ENCODE peak calls at places on chromosomes 4 and X, in four cellular contexts. H is cardiac muscle cell, L is uterus, O is PC-9. P is an unnamed sample.

GRCh38 chr4:59223292-59223941 is 1976.7 kb upstream of the ADGRL3 start:
- DNase-seq in H (no peak), L (no peak), O (no peak), P (no peak)

GRCh38 chrX:23503835-23504539 is 163.3 kb upstream of the PRDX4 start:
- DNase-seq in H (peak; percentile 57), L (no peak), O (peak; percentile 89), P (peak; percentile 68)

GRCh38 chr4:114103908-114104307 is 124.5 kb upstream of the ARSJ start:
- DNase-seq in H (no peak), L (no peak), O (no peak), P (no peak)

GRCh38 chrX:154136627-154137161 is 7.3 kb upstream of the OPN1LW start:
- DNase-seq in H (peak; percentile 81), L (peak; percentile 77), O (peak; percentile 73), P (peak; percentile 64)

GRCh38 chr4:143184503-143185252 is at the start of gene USP38:
- DNase-seq in H (peak; percentile 96), L (peak; percentile 89), O (peak; percentile 89), P (peak; percentile 89)

GRCh38 chr4:7802093-7802726 is 137.5 kb downstream of the AFAP1 start:
- DNase-seq in H (peak; percentile 88), L (peak; percentile 80), O (peak; percentile 73), P (peak; percentile 75)

GRCh38 chr4:176340871-176341685 is 21.3 kb downstream of the SPCS3 start:
- DNase-seq in H (peak; percentile 52), L (no peak), O (no peak), P (no peak)

GRCh38 chr4:183722738-183723560 is 63.9 kb downstream of the TRAPPC11 start:
- DNase-seq in H (peak; percentile 67), L (peak; percentile 45), O (peak; percentile 72), P (peak; percentile 63)

GRCh38 chr4:129110931-129111330 is 15.0 kb downstream of the C4orf33 start:
- DNase-seq in H (no peak), L (no peak), O (no peak), P (no peak)

GRCh38 chrX:50471390-50471789 is 765 bp upstream of the DGKK start:
- DNase-seq in H (peak; percentile 11), L (no peak), O (no peak), P (no peak)

GRCh38 chrX:13646154-13646549 is 6.8 kb upstream of the TCEANC start:
- DNase-seq in H (peak; percentile 70), L (peak; percentile 55), O (peak; percentile 23), P (peak; percentile 39)

GRCh38 chr4:85556293-85556692 is 81.3 kb downstream of the ARHGAP24 start:
- DNase-seq in H (no peak), L (no peak), O (no peak), P (no peak)

GRCh38 chr4:142036795-142037583 is 400.6 kb downstream of the IL15 start:
- DNase-seq in H (no peak), L (no peak), O (no peak), P (no peak)

GRCh38 chr4:166924456-166924855 is 309.8 kb downstream of the SPOCK3 start:
- DNase-seq in H (no peak), L (no peak), O (no peak), P (no peak)

GRCh38 chrX:54357414-54358377 is at the start of gene WNK3:
- DNase-seq in H (peak; percentile 88), L (peak; percentile 76), O (peak; percentile 1), P (peak; percentile 71)

GRCh38 chr4:154545689-154546088 is 4.5 kb downstream of the PLRG1 start:
- DNase-seq in H (no peak), L (no peak), O (no peak), P (no peak)

GRCh38 chr4:34105311-34105710 is 2139.0 kb downstream of the ARAP2 start:
- DNase-seq in H (no peak), L (no peak), O (no peak), P (no peak)

GRCh38 chrX:100447563-100448397 is 37.7 kb upstream of the PCDH19 start:
- DNase-seq in H (peak; percentile 77), L (peak; percentile 34), O (peak; percentile 28), P (peak; percentile 16)

GRCh38 chr4:17398035-17398434 is 113.9 kb downstream of the QDPR start:
- DNase-seq in H (no peak), L (no peak), O (no peak), P (no peak)

GRCh38 chr4:147596377-147596776 is 20.8 kb upstream of the TMEM184C start:
- DNase-seq in H (no peak), L (no peak), O (no peak), P (no peak)

GRCh38 chr4:71694946-71695345 is 88.9 kb downstream of the GC start:
- DNase-seq in H (no peak), L (no peak), O (no peak), P (no peak)

GRCh38 chrX:107741318-107741813 is 34.2 kb downstream of the TSC22D3 start:
- DNase-seq in H (no peak), L (no peak), O (no peak), P (no peak)

GRCh38 chr4:6573986-6574746 is 823 bp upstream of the MAN2B2 start:
- DNase-seq in H (no peak), L (no peak), O (no peak), P (no peak)

GRCh38 chr4:78058591-78059523 is 1.7 kb downstream of the FRAS1 start:
- DNase-seq in H (peak; percentile 77), L (peak; percentile 20), O (peak; percentile 47), P (peak; percentile 24)

GRCh38 chr4:72318771-72319170 is 250.2 kb downstream of the ADAMTS3 start:
- DNase-seq in H (no peak), L (no peak), O (no peak), P (no peak)

GRCh38 chrX:74546984-74547383 is 67.4 kb downstream of the RLIM start:
- DNase-seq in H (no peak), L (no peak), O (no peak), P (no peak)

GRCh38 chr4:2251795-2252529 is 9.9 kb downstream of the MXD4 start:
- DNase-seq in H (no peak), L (no peak), O (no peak), P (no peak)

GRCh38 chr4:129821073-129821472 is 725.1 kb downstream of the C4orf33 start:
- DNase-seq in H (no peak), L (no peak), O (no peak), P (no peak)

GRCh38 chr4:8355306-8355705 is 85.2 kb downstream of the ACOX3 start:
- DNase-seq in H (no peak), L (no peak), O (peak; percentile 58), P (no peak)

GRCh38 chr4:124883642-124884041 is 171.1 kb upstream of the ANKRD50 start:
- DNase-seq in H (no peak), L (no peak), O (no peak), P (no peak)

GRCh38 chr4:124887738-124888137 is 175.2 kb upstream of the ANKRD50 start:
- DNase-seq in H (no peak), L (no peak), O (no peak), P (no peak)

GRCh38 chr4:124879195-124879594 is 166.7 kb upstream of the ANKRD50 start:
- DNase-seq in H (no peak), L (no peak), O (no peak), P (no peak)

DNA sequence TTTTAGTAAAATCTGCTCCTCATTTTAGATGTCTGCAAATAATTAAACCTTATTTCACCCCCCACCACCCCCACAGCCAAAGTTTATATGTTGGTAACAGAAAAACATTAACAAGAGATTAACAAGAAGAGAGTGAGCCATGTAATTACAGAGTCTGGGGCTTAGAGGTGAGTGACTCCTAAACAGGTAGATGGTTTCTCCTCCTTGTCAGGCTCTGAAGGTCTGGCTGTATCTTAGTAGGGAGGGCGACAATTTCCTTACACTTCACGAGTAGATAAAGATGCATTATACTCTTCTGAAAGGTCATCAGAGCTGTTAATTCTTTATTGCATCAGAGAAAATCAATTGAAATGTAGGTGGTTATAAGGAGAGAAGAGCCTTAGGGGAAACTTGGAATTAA is 171.8 kb upstream of the ANKRD50 start:
- DNase-seq in H (no peak), L (no peak), O (no peak), P (no peak)
- TF ChIP-seq CTCF in H (no peak), L (no peak), O (no peak), P (no peak)

GRCh38 chr4:158809611-158810486 is 41.0 kb downstream of the FNIP2 start:
- DNase-seq in H (peak; percentile 72), L (no peak), O (peak; percentile 54), P (no peak)

GRCh38 chr4:158812133-158812532 is 43.3 kb downstream of the FNIP2 start:
- DNase-seq in H (no peak), L (no peak), O (no peak), P (no peak)

GRCh38 chr4:158811704-158812103 is 42.9 kb downstream of the FNIP2 start:
- DNase-seq in H (no peak), L (no peak), O (no peak), P (no peak)

GRCh38 chr4:158811216-158811540 is 42.4 kb downstream of the FNIP2 start:
- DNase-seq in H (no peak), L (no peak), O (no peak), P (no peak)

DNA sequence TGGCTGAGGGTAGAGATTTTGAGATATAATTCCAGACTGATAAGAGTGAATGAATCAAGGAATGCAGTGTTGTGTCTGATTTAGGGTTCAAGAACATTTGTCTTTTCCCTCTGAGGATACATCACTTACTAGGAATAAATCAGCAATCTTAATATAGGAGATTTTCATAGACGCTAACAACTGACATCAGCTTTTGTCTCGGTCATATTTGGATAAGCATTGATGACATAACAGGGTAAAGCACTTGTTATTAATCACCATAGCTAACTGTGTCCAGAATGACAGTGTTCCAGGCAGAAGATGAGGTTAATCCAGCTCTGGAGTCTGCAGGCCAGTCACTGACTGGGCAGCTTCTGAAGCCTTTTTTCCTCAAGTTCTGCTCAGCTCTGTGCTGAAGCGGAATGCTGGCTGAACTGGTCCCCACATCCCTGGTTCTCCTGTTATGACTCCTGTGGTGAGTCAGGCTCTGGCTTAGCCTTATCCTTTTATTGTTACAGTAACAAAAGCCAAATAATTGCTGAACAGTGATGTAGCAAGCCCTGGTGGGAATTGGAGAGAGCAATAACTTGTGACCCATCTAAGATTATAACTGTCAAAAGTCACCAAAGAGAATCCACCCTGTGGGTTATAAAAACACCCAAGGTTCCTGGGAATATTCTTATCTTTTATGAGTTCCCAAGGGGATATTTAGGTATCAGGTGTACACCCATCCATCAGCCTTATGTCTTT is 41.8 kb downstream of the FNIP2 start:
- DNase-seq in H (no peak), L (peak; percentile 69), O (peak; percentile 69), P (peak; percentile 35)
- H3K4me1 ChIP-seq in H (peaks cover 76% of the 10 kb centered on the region), L (peaks cover 13% of the 10 kb centered on the region), O (peaks cover 40% of the 10 kb centered on the region), P (peaks cover 97% of the 10 kb centered on the region)

GRCh38 chr4:119894650-119895208 is 171.9 kb downstream of the MAD2L1 start:
- DNase-seq in H (no peak), L (no peak), O (no peak), P (no peak)
- H3K27ac ChIP-seq in H (no peak overlapping the region), L (no peak overlapping the region), O (no peak overlapping the region), P (no peak overlapping the region)

DNA sequence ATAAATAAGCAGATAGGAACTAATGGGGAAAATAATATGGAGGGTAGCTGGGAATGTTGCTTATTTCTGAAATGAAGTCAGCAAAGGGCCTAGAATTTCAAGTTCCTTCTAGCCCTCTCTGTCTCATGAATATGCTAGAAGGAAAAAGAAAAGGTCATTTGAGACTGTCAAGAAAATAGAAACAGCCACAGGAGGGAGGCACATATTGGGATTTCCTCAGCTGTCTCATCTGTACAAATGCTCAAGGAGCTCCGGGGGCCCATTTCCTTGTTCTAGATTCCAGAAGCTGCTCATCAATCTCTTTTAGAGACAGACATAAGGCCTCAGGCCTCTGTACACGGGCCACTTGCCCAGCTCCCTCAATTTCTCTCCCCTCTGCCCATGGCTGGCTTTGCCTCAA is 127.6 kb upstream of the ETNPPL start:
- DNase-seq in H (no peak), L (no peak), O (no peak), P (no peak)
- TF ChIP-seq CTCF in H (no peak), L (no peak), O (no peak), P (peak; percentile 13)